ENCODE peak calls at places on chromosome 7, in four cellular contexts. J is neuronal stem cell, M is IMR-90, A is H9. O is an unnamed sample.

GRCh38 chr7:113768256-113768847 is 150.5 kb downstream of the PPP1R3A start:
- DNase-seq in M (no peak), J (no peak), A (no peak), O (peak; percentile 16)

GRCh38 chr7:37322831-37323230 is 125.8 kb downstream of the ELMO1 start:
- DNase-seq in A (no peak), M (no peak), J (peak; percentile 11), O (no peak)

GRCh38 chr7:126778101-126778500 is 474.6 kb downstream of the GRM8 start:
- DNase-seq in M (no peak), A (peak; percentile 46), J (no peak), O (no peak)

GRCh38 chr7:73622909-73623797 is 1.2 kb downstream of the MLXIPL start:
- DNase-seq in J (no peak), A (peak; percentile 95), M (no peak), O (no peak)

GRCh38 chr7:29965030-29965429 is 24.6 kb downstream of the SCRN1 start:
- DNase-seq in M (no peak), A (no peak), J (no peak), O (no peak)

GRCh38 chr7:45221266-45221665 is 63.7 kb downstream of the RAMP3 start:
- DNase-seq in J (no peak), A (peak; percentile 12), M (no peak), O (no peak)

GRCh38 chr7:108290344-108291134 is 160.4 kb upstream of the LAMB4 start:
- DNase-seq in A (no peak), M (no peak), J (no peak), O (no peak)

GRCh38 chr7:123553159-123553558 is 4.5 kb downstream of the NDUFA5 start:
- DNase-seq in A (no peak), J (no peak), M (no peak), O (no peak)

GRCh38 chr7:157703131-157703530 is 366.3 kb downstream of the DNAJB6 start:
- DNase-seq in J (no peak), M (no peak), A (peak; percentile 26), O (no peak)

GRCh38 chr7:112416127-112416526 is 34.1 kb upstream of the IFRD1 start:
- DNase-seq in A (no peak), J (no peak), M (peak; percentile 47), O (no peak)

GRCh38 chr7:45610660-45611299 is 36.6 kb downstream of the ADCY1 start:
- DNase-seq in A (no peak), M (no peak), J (no peak), O (no peak)

GRCh38 chr7:129707910-129708490 is 96.5 kb downstream of the NRF1 start:
- DNase-seq in A (no peak), J (no peak), M (no peak), O (no peak)

GRCh38 chr7:12305502-12305901 is 94.4 kb downstream of the TMEM106B start:
- DNase-seq in M (no peak), A (no peak), J (no peak), O (no peak)

GRCh38 chr7:116211913-116212596 is 1.7 kb downstream of the TES start:
- DNase-seq in J (no peak), A (no peak), M (peak; percentile 31), O (peak; percentile 68)

GRCh38 chr7:122944682-122945303 is 50.7 kb downstream of the TAS2R16 start:
- DNase-seq in A (no peak), M (no peak), J (no peak), O (no peak)

GRCh38 chr7:42224391-42225003 is 12.5 kb downstream of the GLI3 start:
- DNase-seq in M (no peak), J (no peak), A (peak; percentile 65), O (no peak)

GRCh38 chr7:136941815-136942214 is 73.4 kb downstream of the CHRM2 start:
- DNase-seq in A (no peak), J (no peak), M (no peak), O (no peak)

GRCh38 chr7:106038916-106039315 is 73.2 kb downstream of the SYPL1 start:
- DNase-seq in M (no peak), J (no peak), A (no peak), O (no peak)

GRCh38 chr7:73734619-73735525 is 3.7 kb downstream of the ABHD11 start:
- DNase-seq in M (peak; percentile 72), A (peak; percentile 94), J (peak; percentile 76), O (peak; percentile 88)

GRCh38 chr7:92135490-92135889 is 1.2 kb upstream of the CYP51A1 start:
- DNase-seq in M (no peak), J (no peak), A (no peak), O (peak; percentile 66)

GRCh38 chr7:66500087-66500486 is 128.6 kb upstream of the KCTD7 start:
- DNase-seq in M (no peak), J (no peak), A (no peak), O (peak; percentile 34)

GRCh38 chr7:16646427-16647081 is 573 bp downstream of the BZW2 start:
- DNase-seq in A (no peak), M (no peak), J (no peak), O (peak; percentile 36)
- H3K23ac ChIP-seq in A (no peak overlapping the region), M (peak overlapping the region; percentile 82), J (peak overlapping the region; percentile 99), O (no peak overlapping the region)

DNA sequence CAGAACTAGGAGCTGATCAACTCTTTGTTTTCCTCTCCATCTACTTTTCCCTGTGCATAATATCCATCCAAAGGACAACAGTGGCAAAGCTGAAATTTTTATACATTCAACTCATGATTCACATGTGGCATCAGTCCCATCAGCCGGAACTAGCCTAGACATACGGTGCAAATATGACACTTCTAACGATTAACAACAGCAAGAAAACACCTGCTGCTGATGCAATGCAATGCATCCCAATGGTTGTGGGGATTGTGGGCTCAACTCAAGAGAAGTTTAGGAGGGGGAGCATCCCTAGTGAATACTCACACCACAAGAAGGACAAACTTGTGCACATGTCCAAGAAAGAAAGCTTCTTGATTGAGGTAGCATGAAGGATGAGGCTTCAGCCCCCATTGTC is 20.5 kb upstream of the STK17A start:
- DNase-seq in M (no peak), A (no peak), J (no peak), O (no peak)
- H3K23ac ChIP-seq in M (no peak overlapping the region), A (no peak overlapping the region), J (no peak overlapping the region), O (no peak overlapping the region)

GRCh38 chr7:18407385-18407784 is 88.2 kb upstream of the HDAC9 start:
- DNase-seq in M (no peak), J (no peak), A (no peak), O (no peak)
- H3K23ac ChIP-seq in M (no peak overlapping the region), J (no peak overlapping the region), A (no peak overlapping the region), O (no peak overlapping the region)

DNA sequence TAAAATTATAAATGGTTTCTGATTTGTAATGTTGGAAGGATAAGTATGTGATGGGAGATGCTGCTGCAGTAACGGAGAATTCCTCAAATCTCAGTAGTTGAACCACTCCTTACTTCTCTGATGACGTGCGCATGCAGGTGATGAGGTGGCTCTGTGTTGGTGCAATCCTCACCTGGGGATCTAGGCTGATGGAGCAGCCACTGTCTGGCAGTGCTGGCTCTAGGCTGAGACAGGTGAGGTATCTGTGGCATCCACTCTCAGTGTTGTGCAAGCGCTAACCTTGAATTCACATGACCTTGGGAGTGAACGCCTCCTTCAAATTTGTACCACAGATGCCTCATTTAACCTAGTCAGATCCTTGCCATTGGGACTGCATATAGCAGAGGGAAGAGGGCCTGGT is 35.0 kb downstream of the LHFPL3 start:
- DNase-seq in J (no peak), M (no peak), A (peak; percentile 31), O (no peak)
- H3K23ac ChIP-seq in J (no peak overlapping the region), M (no peak overlapping the region), A (no peak overlapping the region), O (no peak overlapping the region)

GRCh38 chr7:27526991-27527722 is 135.5 kb downstream of the HIBADH start:
- DNase-seq in M (no peak), J (no peak), A (no peak), O (no peak)
- H3K23ac ChIP-seq in M (no peak overlapping the region), J (no peak overlapping the region), A (no peak overlapping the region), O (no peak overlapping the region)

DNA sequence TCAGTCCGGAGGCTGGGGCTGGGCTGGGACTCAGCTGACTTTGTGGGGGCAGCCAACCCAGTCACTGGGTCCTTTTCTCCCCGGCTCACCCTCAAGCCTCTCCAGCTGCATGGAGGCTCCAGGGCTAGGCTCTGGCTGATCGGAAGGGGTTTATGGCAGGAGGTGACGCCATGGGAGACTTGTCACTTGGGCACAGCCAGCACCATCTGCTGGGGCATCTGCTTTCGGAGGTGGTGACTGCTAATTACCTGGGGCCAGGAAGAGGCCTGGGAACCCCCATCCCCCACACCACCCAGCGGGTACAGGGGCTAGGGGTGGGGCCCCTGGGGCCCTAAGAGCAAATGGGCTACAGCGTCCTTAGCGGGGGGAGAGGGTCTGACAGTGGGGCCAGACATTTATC is 1.5 kb upstream of the LFNG start:
- DNase-seq in A (no peak), M (no peak), J (no peak), O (no peak)
- H3K23ac ChIP-seq in A (no peak overlapping the region), M (peak overlapping the region; percentile 31), J (peak overlapping the region; percentile 86), O (no peak overlapping the region)

DNA sequence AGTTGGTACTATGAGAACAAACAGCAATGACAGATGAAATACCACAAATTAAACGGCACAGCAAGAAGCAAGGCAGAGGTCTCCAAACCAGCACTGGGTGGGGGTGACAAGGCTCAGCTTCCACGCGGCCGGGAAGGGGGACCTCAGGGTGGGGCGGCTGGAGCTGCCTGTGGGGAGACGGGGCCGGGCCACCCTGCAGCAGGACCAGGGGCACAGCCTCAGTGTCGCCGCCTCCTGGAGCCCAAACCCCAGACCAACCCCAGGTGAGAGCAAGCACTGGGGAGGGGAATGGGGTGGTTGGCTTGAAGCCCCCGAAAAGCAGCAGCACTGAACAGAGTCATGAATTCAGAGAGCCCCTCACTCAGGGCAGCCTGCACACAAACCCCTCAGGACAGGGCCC is 49.3 kb upstream of the PRKAR1B start:
- DNase-seq in A (no peak), M (no peak), J (no peak), O (no peak)
- H3K23ac ChIP-seq in A (no peak overlapping the region), M (no peak overlapping the region), J (peak overlapping the region; percentile 10), O (no peak overlapping the region)

GRCh38 chr7:1569833-1570632 is at the start of gene PSMG3:
- DNase-seq in J (peak; percentile 58), M (peak; percentile 89), A (peak; percentile 75), O (peak; percentile 85)
- H3K23ac ChIP-seq in J (peak within 1 kb of the TSS; percentile 60), M (peak within 1 kb of the TSS; percentile 88), A (no peak within 1 kb of the TSS), O (no peak within 1 kb of the TSS)

GRCh38 chr7:33640732-33641131 is 264.6 kb upstream of the BMPER start:
- DNase-seq in M (peak; percentile 30), J (no peak), A (no peak), O (no peak)
- H3K23ac ChIP-seq in M (no peak overlapping the region), J (no peak overlapping the region), A (no peak overlapping the region), O (no peak overlapping the region)